ENCODE peak calls at places on chromosomes 13 and 19, in five cellular contexts. L is midbrain; Z is activated naive CD8-positive, alpha-beta T cell treated with anti-CD3 and anti-CD28 coated beads, Interleukin-2, amount 50 U/mL, for 24 hours; Q is activated CD4-positive, alpha-beta T cell treated with anti-CD3 and anti-CD28 coated beads for 1 hour; D is heart left ventricle. W is an unnamed sample.

GRCh38 chr13:112443191-112444000 is 67.2 kb downstream of the SPACA7 start:
- DNase-seq in Q (no peak), L (no peak), Z (peak; percentile 13), D (no peak), W (no peak)

GRCh38 chr19:8333771-8334457 is 9.1 kb downstream of the KANK3 start:
- DNase-seq in D (no peak), Z (no peak), Q (no peak), L (no peak), W (no peak)

GRCh38 chr19:51079486-51080110 is 3.1 kb downstream of the KLK14 start:
- DNase-seq in D (peak; percentile 89), Q (no peak), Z (no peak), L (no peak), W (no peak)

GRCh38 chr19:30671622-30672051 is 299.5 kb downstream of the ZNF536 start:
- DNase-seq in Z (no peak), Q (no peak), L (no peak), D (peak; percentile 60), W (no peak)

GRCh38 chr13:27309401-27309958 is 38.9 kb downstream of the RASL11A start:
- DNase-seq in Z (no peak), D (no peak), L (no peak), Q (no peak), W (no peak)

GRCh38 chr19:43675269-43675879 is 5.4 kb upstream of the PLAUR start:
- DNase-seq in D (no peak), Q (no peak), Z (no peak), L (no peak), W (peak; percentile 71)

GRCh38 chr13:73220966-73221720 is 162.3 kb downstream of the KLF5 start:
- DNase-seq in L (no peak), D (no peak), Z (no peak), Q (no peak), W (no peak)

GRCh38 chr13:45316210-45316799 is 24.7 kb downstream of the TPT1 start:
- DNase-seq in Z (no peak), D (no peak), Q (no peak), L (no peak), W (no peak)

GRCh38 chr13:33172400-33172799 is 113.2 kb downstream of the STARD13 start:
- DNase-seq in L (no peak), Z (no peak), Q (no peak), D (no peak), W (peak; percentile 38)

GRCh38 chr13:81664872-81665271 is 1323.9 kb upstream of the SPRY2 start:
- DNase-seq in D (no peak), L (no peak), Q (no peak), Z (no peak), W (no peak)

GRCh38 chr13:59633290-59633689 is 530.4 kb downstream of the DIAPH3 start:
- DNase-seq in Q (no peak), L (no peak), D (no peak), Z (no peak), W (no peak)

GRCh38 chr19:8126008-8126407 is 23.4 kb downstream of the FBN3 start:
- DNase-seq in D (no peak), L (no peak), Q (no peak), Z (no peak), W (no peak)

W was measured in prostate gland.